ENCODE peak calls at places on chromosomes 1 and 21, in four cellular contexts. Z is transverse colon, J is K562, Y is suprapubic skin. G is an unnamed sample.

GRCh38 chr1:30735668-30736498 is 12.5 kb upstream of the MATN1 start:
- DNase-seq in Z (no peak), Y (no peak), J (no peak), G (no peak)

GRCh38 chr1:173554089-173554488 is 48.8 kb downstream of the SLC9C2 start:
- DNase-seq in Z (no peak), J (no peak), Y (no peak), G (no peak)

GRCh38 chr1:222887127-222887461 is 72.3 kb downstream of the DISP1 start:
- DNase-seq in J (no peak), Y (no peak), Z (no peak), G (no peak)

GRCh38 chr1:108639899-108640560 is 20.9 kb downstream of the HENMT1 start:
- DNase-seq in J (no peak), Z (no peak), Y (no peak), G (no peak)

GRCh38 chr1:44631333-44631646 is 43.0 kb downstream of the TMEM53 start:
- DNase-seq in Z (no peak), Y (no peak), J (no peak), G (no peak)

GRCh38 chr1:76901158-76901767 is 34.0 kb downstream of the ST6GALNAC5 start:
- DNase-seq in Y (no peak), J (peak), Z (no peak), G (no peak)

GRCh38 chr1:194296201-194296600 is 1109.8 kb upstream of the B3GALT2 start:
- DNase-seq in J (no peak), Z (no peak), Y (no peak), G (no peak)

GRCh38 chr1:46030876-46031660 is 101.4 kb downstream of the PIK3R3 start:
- DNase-seq in Y (no peak), Z (no peak), J (no peak), G (no peak)

GRCh38 chr1:56387071-56387747 is 192.2 kb downstream of the PLPP3 start:
- DNase-seq in J (no peak), Y (no peak), Z (no peak), G (no peak)

GRCh38 chr1:55593299-55593698 is 378.1 kb upstream of the USP24 start:
- DNase-seq in Z (no peak), Y (no peak), J (no peak), G (no peak)

GRCh38 chr1:30818568-30819243 is 61.1 kb upstream of the LAPTM5 start:
- DNase-seq in Y (no peak), Z (no peak), J (no peak), G (no peak)

GRCh38 chr1:53062731-53063591 is 948 bp downstream of the PODN start:
- DNase-seq in Z (no peak), Y (peak), J (no peak), G (no peak)

GRCh38 chr1:226310123-226310540 is 1.2 kb upstream of the LIN9 start:
- DNase-seq in J (no peak), Y (no peak), Z (no peak), G (no peak)

GRCh38 chr1:114289321-114289720 is 135.7 kb upstream of the SYT6 start:
- DNase-seq in Z (no peak), Y (no peak), J (no peak), G (no peak)

GRCh38 chr1:161738627-161739287 is 10.8 kb upstream of the DUSP12 start:
- DNase-seq in J (peak), Y (no peak), Z (peak), G (no peak)

GRCh38 chr1:160519542-160520435 is 3.3 kb downstream of the SLAMF6 start:
- DNase-seq in Z (no peak), J (peak), Y (no peak), G (no peak)

GRCh38 chr1:48916121-48917069 is 139.7 kb upstream of the BEND5 start:
- DNase-seq in Y (no peak), J (peak), Z (no peak), G (peak)

GRCh38 chr21:45018131-45019075 is 56.0 kb upstream of the ADARB1 start:
- DNase-seq in Y (peak), J (peak), Z (peak), G (no peak)

GRCh38 chr1:99461499-99461898 is 184.4 kb upstream of the PALMD start:
- DNase-seq in Y (no peak), Z (no peak), J (no peak), G (no peak)

DNA sequence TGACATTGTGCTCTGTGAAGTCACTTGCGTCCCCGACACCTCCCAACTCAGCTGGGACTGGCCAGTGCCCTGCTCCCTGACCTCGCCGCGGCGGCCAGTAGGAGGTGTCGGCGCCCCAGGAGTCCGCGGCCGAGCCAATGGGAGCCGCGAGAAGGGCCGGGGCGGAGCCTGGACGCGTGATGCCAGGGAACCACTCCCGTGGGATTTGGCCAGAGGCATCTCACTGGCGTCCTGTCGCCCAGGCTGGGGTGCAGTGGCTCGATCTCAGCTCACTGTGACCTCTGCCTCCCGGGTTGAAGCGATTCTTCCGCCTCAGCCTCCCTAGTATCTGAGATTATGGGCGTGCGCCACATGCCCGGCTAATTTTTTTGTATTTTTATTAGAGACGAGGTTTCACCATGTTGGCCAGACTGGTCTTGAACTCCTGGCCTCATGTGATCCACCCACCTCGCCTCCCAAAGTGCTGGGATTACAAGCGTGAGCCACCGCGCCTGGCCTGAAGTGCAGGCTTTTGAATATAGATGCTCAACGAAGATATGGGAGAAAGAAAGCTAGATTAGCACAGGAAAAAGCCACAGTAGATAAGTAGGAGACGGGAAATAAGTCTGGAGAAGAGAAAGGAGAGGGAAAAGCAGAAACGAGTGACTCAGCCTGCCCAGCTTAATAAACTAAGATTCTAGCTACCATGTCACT is 38.0 kb downstream of the ZBTB8OS start:
- DNase-seq in J (peak), Z (peak), Y (peak), G (peak)
- H3K4me3 ChIP-seq in J (peak), Z (peak), Y (peak), G (peak)

GRCh38 chr1:34865573-34865972 is 6.0 kb upstream of the SMIM12 start:
- DNase-seq in Y (no peak), Z (no peak), J (no peak), G (no peak)

GRCh38 chr1:34866762-34867109 is 7.2 kb upstream of the SMIM12 start:
- DNase-seq in Y (no peak), J (no peak), Z (no peak), G (no peak)

GRCh38 chr1:34864759-34865158 is 5.2 kb upstream of the SMIM12 start:
- DNase-seq in J (peak), Y (no peak), Z (no peak), G (no peak)

GRCh38 chr1:34867421-34867820 is 7.9 kb upstream of the SMIM12 start:
- DNase-seq in Y (no peak), J (no peak), Z (no peak), G (no peak)

GRCh38 chr1:34865981-34866761 is 6.6 kb upstream of the SMIM12 start:
- DNase-seq in Z (peak), Y (peak), J (peak), G (peak)
- TF ChIP-seq POLR2A in Z (peak), Y (no peak), J (peak), G (no peak)

GRCh38 chr1:171913385-171913784 is 72.1 kb downstream of the DNM3 start:
- DNase-seq in J (no peak), Z (peak), Y (no peak), G (no peak)

GRCh38 chr1:171910786-171911185 is 69.5 kb downstream of the DNM3 start:
- DNase-seq in Y (no peak), J (no peak), Z (no peak), G (no peak)

GRCh38 chr1:171912509-171913185 is 71.3 kb downstream of the DNM3 start:
- DNase-seq in Y (no peak), Z (no peak), J (no peak), G (no peak)

GRCh38 chr1:171911506-171911905 is 70.2 kb downstream of the DNM3 start:
- DNase-seq in Z (no peak), Y (no peak), J (no peak), G (no peak)

GRCh38 chr1:171909711-171910110 is 68.4 kb downstream of the DNM3 start:
- DNase-seq in J (no peak), Z (no peak), Y (no peak), G (no peak)
- TF ChIP-seq POLR2AphosphoS5 in J (no peak), Z (no peak), Y (no peak), G (no peak)

GRCh38 chr21:46603228-46603627 is 1.7 kb downstream of the S100B start:
- DNase-seq in Y (no peak), Z (no peak), J (peak), G (no peak)
- H3K4me3 ChIP-seq in Y (no peak), Z (no peak), J (no peak), G (peak)

G was measured in breast epithelium.